ENCODE peak calls at places on chromosomes 12 and 14, in nine cellular contexts. I is thoracic aorta; Q is heart left ventricle; C is stomach; S is CD8-positive, alpha-beta memory T cell; E is tibial artery; X is fibroblast of lung; O is A549; B is endothelial cell of umbilical vein. H is an unnamed sample.

GRCh38 chr12:51898937-51899336 is 8.4 kb upstream of the ACVRL1 start:
- DNase-seq in I (no peak), Q (peak; percentile 37), C (no peak), S (no peak), E (no peak), X (peak; percentile 80), O (no peak), B (peak; percentile 92), H (no peak)

GRCh38 chr12:13187399-13187798 is 9.1 kb upstream of the EMP1 start:
- DNase-seq in I (no peak), Q (no peak), C (no peak), S (no peak), E (no peak), X (peak; percentile 85), O (peak; percentile 65), B (no peak), H (no peak)

GRCh38 chr14:91153360-91153759 is 39.5 kb downstream of the DGLUCY start:
- DNase-seq in I (no peak), Q (no peak), C (no peak), S (no peak), E (no peak), X (no peak), O (no peak), B (no peak), H (no peak)

GRCh38 chr12:3032161-3032560 is 45.0 kb upstream of the TSPAN9 start:
- DNase-seq in I (no peak), Q (peak; percentile 32), C (no peak), S (no peak), E (no peak), X (no peak), O (no peak), B (no peak), H (no peak)

GRCh38 chr12:53670308-53670707 is 5.6 kb downstream of the ATP5MC2 start:
- DNase-seq in I (no peak), Q (no peak), C (no peak), S (no peak), E (no peak), X (peak; percentile 36), O (no peak), B (no peak), H (no peak)

GRCh38 chr12:99948380-99948779 is 36.4 kb downstream of the ANKS1B start:
- DNase-seq in I (no peak), Q (no peak), C (no peak), S (no peak), E (no peak), X (no peak), O (no peak), B (no peak), H (no peak)

GRCh38 chr12:58764100-58764953 is 156.0 kb downstream of the LRIG3 start:
- DNase-seq in I (no peak), Q (no peak), C (no peak), S (no peak), E (no peak), X (peak; percentile 70), O (no peak), B (no peak), H (no peak)

GRCh38 chr14:79044894-79045624 is 874.9 kb downstream of the NRXN3 start:
- DNase-seq in I (no peak), Q (no peak), C (no peak), S (no peak), E (no peak), X (peak; percentile 94), O (peak; percentile 46), B (peak; percentile 86), H (no peak)

GRCh38 chr14:103227076-103227475 is 103.8 kb downstream of the TNFAIP2 start:
- DNase-seq in I (no peak), Q (peak; percentile 51), C (no peak), S (no peak), E (no peak), X (no peak), O (no peak), B (no peak), H (no peak)

GRCh38 chr14:73774671-73775070 is 60.5 kb upstream of the PNMA1 start:
- DNase-seq in I (no peak), Q (no peak), C (no peak), S (no peak), E (no peak), X (no peak), O (no peak), B (no peak), H (no peak)

GRCh38 chr14:73774244-73774575 is 60.0 kb upstream of the PNMA1 start:
- DNase-seq in I (no peak), Q (no peak), C (no peak), S (no peak), E (no peak), X (no peak), O (no peak), B (no peak), H (no peak)

GRCh38 chr14:73776194-73776537 is 62.0 kb upstream of the PNMA1 start:
- DNase-seq in I (no peak), Q (no peak), C (no peak), S (no peak), E (no peak), X (peak; percentile 67), O (no peak), B (no peak), H (no peak)

GRCh38 chr14:73777420-73777819 is 63.2 kb upstream of the PNMA1 start:
- DNase-seq in I (no peak), Q (no peak), C (no peak), S (no peak), E (no peak), X (no peak), O (no peak), B (no peak), H (no peak)

DNA sequence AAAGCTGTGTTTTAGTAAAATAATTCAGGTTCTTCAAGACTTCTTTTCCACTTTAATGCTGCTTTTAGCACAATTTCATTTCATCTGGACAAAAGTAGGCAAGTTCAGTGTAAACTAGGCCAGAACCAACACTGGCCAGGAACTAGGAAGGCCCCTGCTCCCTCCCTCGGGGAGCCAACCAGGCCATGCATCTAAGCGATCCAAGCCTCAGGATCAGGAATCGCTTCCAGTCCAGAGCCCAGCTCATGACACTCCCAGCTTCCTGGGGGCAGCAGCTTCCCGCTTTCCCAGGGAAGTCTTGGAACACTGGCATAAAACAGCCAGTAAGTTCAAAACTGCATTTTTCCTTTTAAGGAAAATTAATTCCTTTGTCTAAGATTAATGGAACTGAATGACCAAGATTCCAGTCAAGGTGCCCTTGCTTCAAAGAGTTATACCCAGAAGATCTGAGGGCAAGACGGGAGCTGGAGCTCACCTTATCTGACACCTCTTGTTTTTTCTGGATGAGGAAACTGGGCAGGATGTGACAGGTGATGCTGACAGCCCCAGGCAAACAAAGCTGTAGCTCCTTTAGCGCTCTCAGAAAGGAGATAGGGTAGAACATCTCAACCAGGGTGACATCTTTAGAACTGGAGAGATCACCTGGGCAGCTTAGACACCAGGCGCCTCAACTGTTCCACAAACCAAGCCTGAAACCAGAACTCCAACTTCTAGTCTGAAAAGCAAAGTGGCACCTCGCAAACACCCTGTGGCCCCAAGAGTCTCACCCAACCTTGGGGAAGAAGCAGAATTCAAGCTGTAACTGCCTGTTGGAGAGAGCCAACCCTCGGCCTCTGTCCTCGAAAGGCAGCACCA is 61.4 kb upstream of the PNMA1 start:
- DNase-seq in I (no peak), Q (no peak), C (no peak), S (no peak), E (no peak), X (no peak), O (no peak), B (no peak), H (no peak)
- H3K4me1 ChIP-seq in I (peaks cover 46% of the 10 kb centered on the region), Q (peaks cover 84% of the 10 kb centered on the region), C (peaks cover 90% of the 10 kb centered on the region), S (peaks cover 59% of the 10 kb centered on the region), E (peaks cover 43% of the 10 kb centered on the region), X (peaks cover 16% of the 10 kb centered on the region), O (peaks cover 11% of the 10 kb centered on the region), B (peaks cover 8% of the 10 kb centered on the region), H (peaks cover 33% of the 10 kb centered on the region)

GRCh38 chr14:95523818-95524448 is 7.5 kb upstream of the SYNE3 start:
- DNase-seq in I (no peak), Q (no peak), C (peak; percentile 56), S (no peak), E (no peak), X (no peak), O (no peak), B (peak; percentile 58), H (peak; percentile 37)
- H3K4me1 ChIP-seq in I (peaks cover 39% of the 10 kb centered on the region), Q (peaks cover 84% of the 10 kb centered on the region), C (peaks cover 49% of the 10 kb centered on the region), S (peaks cover 73% of the 10 kb centered on the region), E (peaks cover 40% of the 10 kb centered on the region), X (peaks cover 24% of the 10 kb centered on the region), O (peaks cover 35% of the 10 kb centered on the region), B (peaks cover 48% of the 10 kb centered on the region), H (peaks cover 62% of the 10 kb centered on the region)

GRCh38 chr12:47811070-47811391 is 8.7 kb downstream of the HDAC7 start:
- DNase-seq in I (no peak), Q (no peak), C (no peak), S (no peak), E (no peak), X (no peak), O (no peak), B (no peak), H (no peak)
- H3K4me1 ChIP-seq in I (peaks cover 79% of the 10 kb centered on the region), Q (peaks cover 98% of the 10 kb centered on the region), C (peaks cover 100% of the 10 kb centered on the region), S (peaks cover 94% of the 10 kb centered on the region), E (peaks cover 95% of the 10 kb centered on the region), X (peaks cover 67% of the 10 kb centered on the region), O (peaks cover 75% of the 10 kb centered on the region), B (peaks cover 86% of the 10 kb centered on the region), H (peaks cover 93% of the 10 kb centered on the region)

GRCh38 chr12:108826807-108827721 is 30.3 kb downstream of the SSH1 start:
- DNase-seq in I (no peak), Q (no peak), C (no peak), S (no peak), E (no peak), X (peak; percentile 79), O (no peak), B (peak; percentile 58), H (no peak)

GRCh38 chr12:108823804-108824203 is 33.6 kb downstream of the SSH1 start:
- DNase-seq in I (no peak), Q (no peak), C (no peak), S (no peak), E (no peak), X (no peak), O (no peak), B (peak; percentile 50), H (no peak)

GRCh38 chr12:108825205-108825950 is 32.0 kb downstream of the SSH1 start:
- DNase-seq in I (no peak), Q (no peak), C (no peak), S (no peak), E (no peak), X (peak; percentile 79), O (no peak), B (no peak), H (no peak)

GRCh38 chr12:108827941-108828340 is 29.4 kb downstream of the SSH1 start:
- DNase-seq in I (no peak), Q (no peak), C (no peak), S (no peak), E (no peak), X (peak; percentile 25), O (no peak), B (peak; percentile 75), H (no peak)

DNA sequence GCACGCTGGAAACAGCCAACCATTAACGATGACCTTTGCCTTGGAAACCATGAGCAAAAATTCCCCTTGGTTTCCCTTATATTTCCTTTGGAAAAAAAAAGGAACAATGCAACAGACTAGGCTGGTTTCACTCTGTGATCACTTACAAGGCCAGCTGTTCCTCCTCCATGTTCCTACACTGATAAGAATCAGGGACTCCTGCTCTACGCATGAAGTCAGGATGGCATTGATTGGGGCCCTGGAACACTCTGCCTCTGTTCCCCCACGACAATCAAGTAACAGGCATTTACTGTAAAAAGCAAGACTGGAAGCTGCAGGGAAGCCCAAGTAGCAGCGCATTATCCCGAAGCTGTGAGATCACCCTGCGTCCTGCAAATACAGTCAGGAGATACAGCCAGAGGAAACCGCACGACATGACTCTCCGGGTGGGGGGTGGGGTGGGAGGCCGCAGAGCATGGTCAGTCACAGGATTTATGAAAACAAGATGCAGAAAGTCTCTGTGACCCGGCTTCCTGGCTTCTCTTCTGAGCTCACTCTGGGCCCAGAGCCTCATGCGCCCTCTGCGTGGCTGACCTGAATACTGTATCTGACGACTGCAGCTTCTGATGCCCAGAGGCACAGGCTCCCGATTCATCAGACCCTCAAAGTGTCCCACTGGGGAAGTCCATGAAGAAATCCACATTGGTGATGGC is 31.1 kb downstream of the SSH1 start:
- DNase-seq in I (peak; percentile 56), Q (peak; percentile 80), C (no peak), S (no peak), E (peak; percentile 89), X (peak; percentile 98), O (no peak), B (peak; percentile 98), H (no peak)
- H3K4me1 ChIP-seq in I (peaks cover 46% of the 10 kb centered on the region), Q (peaks cover 94% of the 10 kb centered on the region), C (peaks cover 81% of the 10 kb centered on the region), S (peaks cover 5% of the 10 kb centered on the region), E (peaks cover 58% of the 10 kb centered on the region), X (peaks cover 40% of the 10 kb centered on the region), O (peaks cover 55% of the 10 kb centered on the region), B (peaks cover 71% of the 10 kb centered on the region), H (no peaks in the 10 kb centered on the region)

H was measured in effector memory CD4-positive, alpha-beta T cell.